ENCODE peak calls at places on chromosomes 13 and 19, in six cellular contexts. H is NCI-H82; R is CD4-positive, alpha-beta memory T cell; U is stimulated activated CD4-positive, alpha-beta T cell treated with anti-CD3 and anti-CD28 coated beads, Interleukin-12 subunit alpha, Interleukin-12 subunit beta, amount 100 ng/mL, for 4 hours; S is thoracic aorta; I is stimulated activated CD8-positive, alpha-beta memory T cell treated with anti-CD3 and anti-CD28 coated beads, Interleukin-15, amount 100 ng/mL, for 4 hours. M is an unnamed sample.

GRCh38 chr19:44303976-44304568 is 753 bp downstream of the ZNF235 start:
- DNase-seq in H (peak; percentile 57), R (no peak), U (no peak), S (no peak), I (no peak), M (peak; percentile 4)

GRCh38 chr19:13195678-13196077 is 45.5 kb downstream of the IER2 start:
- DNase-seq in H (peak; percentile 87), R (peak; percentile 66), U (peak; percentile 56), S (no peak), I (no peak), M (peak; percentile 21)

GRCh38 chr13:34411881-34412280 is 530.2 kb upstream of the NBEA start:
- DNase-seq in H (no peak), R (no peak), U (no peak), S (no peak), I (no peak), M (no peak)

GRCh38 chr19:49553451-49554271 is 25.9 kb downstream of the RCN3 start:
- DNase-seq in H (no peak), R (no peak), U (no peak), S (no peak), I (peak; percentile 64), M (no peak)

GRCh38 chr13:22278336-22278929 is 607.6 kb downstream of the FGF9 start:
- DNase-seq in H (peak; percentile 57), R (peak; percentile 70), U (peak; percentile 62), S (no peak), I (peak; percentile 35), M (peak; percentile 43)

GRCh38 chr19:3809881-3810707 is 23.9 kb upstream of the MATK start:
- DNase-seq in H (no peak), R (no peak), U (no peak), S (no peak), I (no peak), M (no peak)

GRCh38 chr13:42225051-42225450 is 46.9 kb upstream of the AKAP11 start:
- DNase-seq in H (no peak), R (no peak), U (no peak), S (no peak), I (no peak), M (no peak)

GRCh38 chr19:48734625-48735024 is 5.8 kb downstream of the RASIP1 start:
- DNase-seq in H (no peak), R (no peak), U (no peak), S (no peak), I (no peak), M (no peak)

GRCh38 chr13:48534911-48535501 is 2.1 kb upstream of the RCBTB2 start:
- DNase-seq in H (no peak), R (no peak), U (no peak), S (no peak), I (no peak), M (no peak)

GRCh38 chr19:7881910-7882309 is 6.4 kb upstream of the LRRC8E start:
- DNase-seq in H (no peak), R (no peak), U (no peak), S (no peak), I (no peak), M (no peak)

GRCh38 chr13:23322353-23323336 is 110.9 kb downstream of the SACS start:
- DNase-seq in H (no peak), R (no peak), U (no peak), S (no peak), I (no peak), M (no peak)

GRCh38 chr13:22081430-22081829 is 410.6 kb downstream of the FGF9 start:
- DNase-seq in H (no peak), R (no peak), U (no peak), S (no peak), I (no peak), M (no peak)

GRCh38 chr19:13813147-13813546 is 17.9 kb downstream of the ZSWIM4 start:
- DNase-seq in H (no peak), R (no peak), U (no peak), S (no peak), I (no peak), M (no peak)

M was measured in Jurkat, Clone E6-1.